ENCODE peak calls at places on chromosomes 2 and 18, in seven cellular contexts. I is tibial artery, D is astrocyte of the hippocampus, C is HEK293T, B is HTR-8/SVneo, Z is KBM-7, O is T-helper 2 cell. G is an unnamed sample.

GRCh38 chr2:86274918-86275275 is 62.5 kb downstream of the REEP1 start:
- DNase-seq in I (no peak), D (peak; percentile 44), C (no peak), B (no peak), Z (no peak), O (no peak), G (peak; percentile 88)

GRCh38 chr2:207475546-207475945 is 54.2 kb upstream of the CREB1 start:
- DNase-seq in I (no peak), D (no peak), C (no peak), B (no peak), Z (no peak), O (no peak), G (no peak)

GRCh38 chr2:110101911-110102774 is 13.5 kb downstream of the MALL start:
- DNase-seq in I (no peak), D (peak; percentile 74), C (no peak), B (no peak), Z (no peak), O (no peak), G (no peak)

GRCh38 chr2:221477697-221478096 is 94.4 kb downstream of the EPHA4 start:
- DNase-seq in I (no peak), D (no peak), C (no peak), B (no peak), Z (no peak), O (no peak), G (no peak)

GRCh38 chr2:160334028-160334729 is 134.1 kb upstream of the ITGB6 start:
- DNase-seq in I (no peak), D (no peak), C (no peak), B (no peak), Z (no peak), O (no peak), G (no peak)

GRCh38 chr18:6414118-6414722 is 491 bp downstream of the L3MBTL4 start:
- DNase-seq in I (peak; percentile 72), D (peak; percentile 67), C (peak; percentile 22), B (no peak), Z (no peak), O (no peak), G (peak; percentile 80)

GRCh38 chr18:72091369-72091768 is 452.8 kb downstream of the CBLN2 start:
- DNase-seq in I (no peak), D (no peak), C (no peak), B (no peak), Z (no peak), O (no peak), G (no peak)

GRCh38 chr2:167333245-167333644 is 445.0 kb downstream of the XIRP2 start:
- DNase-seq in I (no peak), D (no peak), C (peak; percentile 16), B (no peak), Z (no peak), O (no peak), G (no peak)

GRCh38 chr2:33412920-33413319 is 63.5 kb upstream of the RASGRP3 start:
- DNase-seq in I (no peak), D (peak; percentile 64), C (peak; percentile 19), B (peak; percentile 60), Z (peak; percentile 53), O (no peak), G (peak; percentile 19)

G was measured in hepatocyte.